ENCODE peak calls at places on chromosomes 2 and 18, in six cellular contexts. J is HFFc6, E is glomerular endothelial cell, V is nephron progenitor cell, T is GM13977, B is NCI-H2107. A is an unnamed sample.

GRCh38 chr2:26126091-26126490 is 46.8 kb upstream of the GAREM2 start:
- DNase-seq in J (no peak), E (no peak), V (no peak), T (no peak), B (no peak), A (no peak)

GRCh38 chr2:60707750-60708371 is 48.2 kb upstream of the PAPOLG start:
- DNase-seq in J (peak), E (peak), V (no peak), T (peak), B (no peak), A (peak)

GRCh38 chr2:28338046-28338753 is 54.5 kb upstream of the FOSL2 start:
- DNase-seq in J (peak), E (no peak), V (peak), T (no peak), B (no peak), A (peak)

GRCh38 chr2:200042102-200042735 is 86.8 kb downstream of the MAIP1 start:
- DNase-seq in J (peak), E (no peak), V (no peak), T (no peak), B (no peak), A (no peak)

GRCh38 chr2:234363011-234363487 is 133.8 kb downstream of the ARL4C start:
- DNase-seq in J (no peak), E (no peak), V (peak), T (no peak), B (no peak), A (no peak)

GRCh38 chr2:25979006-25979405 is 3.3 kb downstream of the KIF3C start:
- DNase-seq in J (no peak), E (no peak), V (no peak), T (no peak), B (no peak), A (no peak)

GRCh38 chr18:29556070-29556469 is 1379.1 kb upstream of the CDH2 start:
- DNase-seq in J (no peak), E (no peak), V (no peak), T (no peak), B (no peak), A (no peak)

GRCh38 chr18:45456076-45457066 is 158.9 kb upstream of the SLC14A2 start:
- DNase-seq in J (no peak), E (no peak), V (no peak), T (no peak), B (no peak), A (no peak)

GRCh38 chr18:37489998-37490397 is 75.6 kb downstream of the CELF4 start:
- DNase-seq in J (no peak), E (no peak), V (no peak), T (no peak), B (no peak), A (no peak)

GRCh38 chr2:64356906-64357305 is 97.1 kb upstream of the LGALSL start:
- DNase-seq in J (no peak), E (no peak), V (no peak), T (no peak), B (no peak), A (no peak)

GRCh38 chr2:239375278-239376061 is 25.4 kb downstream of the HDAC4 start:
- DNase-seq in J (no peak), E (no peak), V (no peak), T (no peak), B (no peak), A (no peak)

GRCh38 chr2:160199683-160200389 is at the start of gene ITGB6:
- DNase-seq in J (no peak), E (no peak), V (no peak), T (no peak), B (no peak), A (no peak)

GRCh38 chr2:48790407-48791170 is 35.1 kb upstream of the LHCGR start:
- DNase-seq in J (no peak), E (no peak), V (no peak), T (no peak), B (no peak), A (no peak)

GRCh38 chr2:191857406-191857805 is 10.5 kb upstream of the CAVIN2 start:
- DNase-seq in J (peak), E (peak), V (no peak), T (no peak), B (no peak), A (no peak)

GRCh38 chr2:111157798-111158197 is 37.1 kb downstream of the BCL2L11 start:
- DNase-seq in J (no peak), E (no peak), V (no peak), T (no peak), B (no peak), A (no peak)

GRCh38 chr2:43454791-43455190 is 141.0 kb downstream of the THADA start:
- DNase-seq in J (no peak), E (no peak), V (no peak), T (no peak), B (no peak), A (no peak)

GRCh38 chr2:132496566-132496965 is 80.0 kb downstream of the GPR39 start:
- DNase-seq in J (no peak), E (no peak), V (no peak), T (no peak), B (no peak), A (no peak)

GRCh38 chr2:147910990-147911473 is 66.2 kb downstream of the ACVR2A start:
- DNase-seq in J (peak), E (peak), V (peak), T (peak), B (peak), A (peak)

GRCh38 chr2:40401896-40402295 is 50.0 kb downstream of the SLC8A1 start:
- DNase-seq in J (peak), E (peak), V (no peak), T (no peak), B (no peak), A (no peak)

GRCh38 chr2:140085674-140086073 is 1305.5 kb upstream of the NXPH2 start:
- DNase-seq in J (no peak), E (no peak), V (no peak), T (no peak), B (no peak), A (no peak)

GRCh38 chr2:36266536-36267121 is 88.9 kb upstream of the CRIM1 start:
- DNase-seq in J (no peak), E (no peak), V (no peak), T (no peak), B (no peak), A (no peak)

GRCh38 chr2:157856157-157856455 is 20.0 kb downstream of the ACVR1 start:
- DNase-seq in J (peak), E (no peak), V (no peak), T (no peak), B (no peak), A (no peak)

GRCh38 chr2:188345020-188345419 is 53.3 kb downstream of the GULP1 start:
- DNase-seq in J (no peak), E (no peak), V (no peak), T (no peak), B (no peak), A (no peak)

GRCh38 chr18:60987963-60988362 is 345.3 kb upstream of the CDH20 start:
- DNase-seq in J (no peak), E (no peak), V (no peak), T (no peak), B (no peak), A (no peak)

GRCh38 chr2:191115391-191115790 is 35.4 kb downstream of the STAT4 start:
- DNase-seq in J (peak), E (no peak), V (no peak), T (peak), B (no peak), A (no peak)

GRCh38 chr2:240405654-240406313 is 29.7 kb upstream of the GPC1 start:
- DNase-seq in J (no peak), E (no peak), V (no peak), T (no peak), B (no peak), A (no peak)

GRCh38 chr2:65096948-65097347 is 33.0 kb downstream of the RAB1A start:
- DNase-seq in J (peak), E (no peak), V (no peak), T (no peak), B (no peak), A (no peak)

GRCh38 chr2:157933549-157933948 is 57.4 kb upstream of the ACVR1 start:
- DNase-seq in J (no peak), E (no peak), V (no peak), T (no peak), B (no peak), A (no peak)

GRCh38 chr2:25197336-25198208 is 29.2 kb upstream of the POMC start:
- DNase-seq in J (peak), E (no peak), V (no peak), T (no peak), B (no peak), A (no peak)

GRCh38 chr2:211204456-211204855 is 648.1 kb downstream of the CPS1 start:
- DNase-seq in J (no peak), E (no peak), V (no peak), T (no peak), B (no peak), A (no peak)

GRCh38 chr2:67871696-67872320 is 191.0 kb downstream of the C1D start:
- DNase-seq in J (peak), E (peak), V (no peak), T (no peak), B (no peak), A (no peak)

GRCh38 chr18:2569338-2570207 is 1.7 kb downstream of the METTL4 start:
- DNase-seq in J (no peak), E (no peak), V (no peak), T (no peak), B (no peak), A (no peak)

GRCh38 chr2:56754627-56755026 is 570.8 kb downstream of the CCDC85A start:
- DNase-seq in J (no peak), E (no peak), V (no peak), T (no peak), B (no peak), A (no peak)

GRCh38 chr2:133040175-133040574 is 370.2 kb upstream of the LYPD1 start:
- DNase-seq in J (no peak), E (no peak), V (no peak), T (no peak), B (no peak), A (no peak)

GRCh38 chr2:219142329-219142728 is 18.3 kb downstream of the NHEJ1 start:
- DNase-seq in J (peak), E (no peak), V (no peak), T (no peak), B (no peak), A (peak)

GRCh38 chr2:192011196-192011595 is 164.3 kb upstream of the CAVIN2 start:
- DNase-seq in J (no peak), E (no peak), V (no peak), T (no peak), B (no peak), A (peak)